ENCODE peak calls at places on chromosomes 16 and 17, in nine cellular contexts. H, A, G, N, M, Y, K, U and S are unnamed samples.

GRCh38 chr16:16113076-16113475 is 110.2 kb downstream of the ABCC6 start:
- DNase-seq in H (no peak), A (no peak), G (no peak), N (no peak), M (no peak), Y (no peak), K (no peak), U (no peak), S (no peak)

GRCh38 chr17:31200287-31200686 is 96.8 kb downstream of the OMG start:
- DNase-seq in H (no peak), A (no peak), G (no peak), N (no peak), M (no peak), Y (no peak), K (no peak), U (peak), S (no peak)

GRCh38 chr16:78925071-78925714 is 675.3 kb downstream of the MAF start:
- DNase-seq in H (peak), A (peak), G (no peak), N (no peak), M (peak), Y (no peak), K (no peak), U (no peak), S (peak)

GRCh38 chr17:34527908-34528470 is 51.4 kb upstream of the TMEM132E start:
- DNase-seq in H (no peak), A (no peak), G (no peak), N (no peak), M (no peak), Y (no peak), K (no peak), U (no peak), S (no peak)

GRCh38 chr16:57365826-57366536 is 6.3 kb upstream of the CX3CL1 start:
- DNase-seq in H (no peak), A (no peak), G (no peak), N (no peak), M (no peak), Y (no peak), K (no peak), U (no peak), S (no peak)

GRCh38 chr16:4477966-4478365 is 1.8 kb downstream of the HMOX2 start:
- DNase-seq in H (peak), A (no peak), G (peak), N (no peak), M (no peak), Y (no peak), K (no peak), U (peak), S (no peak)

GRCh38 chr16:12375341-12375740 is 398.8 kb downstream of the SNX29 start:
- DNase-seq in H (no peak), A (no peak), G (no peak), N (no peak), M (no peak), Y (no peak), K (no peak), U (no peak), S (no peak)

GRCh38 chr17:82956146-82956725 is 116.4 kb upstream of the ZNF750 start:
- DNase-seq in H (no peak), A (no peak), G (no peak), N (no peak), M (no peak), Y (no peak), K (no peak), U (no peak), S (no peak)

GRCh38 chr16:2465653-2466415 is 5.3 kb upstream of the NTN3 start:
- DNase-seq in H (no peak), A (peak), G (no peak), N (no peak), M (no peak), Y (no peak), K (no peak), U (no peak), S (peak)

GRCh38 chr16:49869731-49870130 is 13.8 kb upstream of the ZNF423 start:
- DNase-seq in H (no peak), A (no peak), G (no peak), N (no peak), M (no peak), Y (no peak), K (no peak), U (no peak), S (no peak)

GRCh38 chr16:88331989-88332920 is 50.5 kb upstream of the ZNF469 start:
- DNase-seq in H (no peak), A (no peak), G (peak), N (no peak), M (no peak), Y (no peak), K (no peak), U (peak), S (peak)

GRCh38 chr16:84341533-84342295 is 26.6 kb upstream of the ATP2C2 start:
- DNase-seq in H (no peak), A (no peak), G (no peak), N (no peak), M (no peak), Y (no peak), K (no peak), U (no peak), S (no peak)

GRCh38 chr17:64653325-64653984 is 8.7 kb downstream of the SMURF2 start:
- DNase-seq in H (no peak), A (no peak), G (no peak), N (no peak), M (no peak), Y (no peak), K (no peak), U (peak), S (peak)

GRCh38 chr17:32253117-32253611 is 12.5 kb upstream of the RHBDL3 start:
- DNase-seq in H (peak), A (peak), G (peak), N (peak), M (peak), Y (peak), K (peak), U (peak), S (peak)

GRCh38 chr16:75304521-75305363 is 53.3 kb upstream of the BCAR1 start:
- DNase-seq in H (peak), A (no peak), G (no peak), N (no peak), M (no peak), Y (no peak), K (no peak), U (peak), S (peak)

GRCh38 chr17:50220811-50221210 is 19.4 kb upstream of the COL1A1 start:
- DNase-seq in H (no peak), A (no peak), G (no peak), N (no peak), M (no peak), Y (no peak), K (no peak), U (no peak), S (no peak)

GRCh38 chr16:972316-973002 is 1.7 kb upstream of the LMF1 start:
- DNase-seq in H (no peak), A (no peak), G (no peak), N (no peak), M (no peak), Y (no peak), K (peak), U (no peak), S (no peak)

GRCh38 chr16:72197556-72197955 is 25.6 kb upstream of the PMFBP1 start:
- DNase-seq in H (no peak), A (peak), G (no peak), N (no peak), M (no peak), Y (no peak), K (no peak), U (no peak), S (no peak)

GRCh38 chr16:75323928-75324327 is 72.5 kb upstream of the BCAR1 start:
- DNase-seq in H (no peak), A (peak), G (no peak), N (no peak), M (no peak), Y (no peak), K (no peak), U (no peak), S (no peak)

GRCh38 chr17:68658999-68659780 is 58.0 kb upstream of the FAM20A start:
- DNase-seq in H (no peak), A (no peak), G (no peak), N (no peak), M (no peak), Y (no peak), K (no peak), U (no peak), S (no peak)

GRCh38 chr17:77409282-77410161 is 268.8 kb downstream of the SEC14L1 start:
- DNase-seq in H (no peak), A (no peak), G (no peak), N (no peak), M (peak), Y (no peak), K (no peak), U (peak), S (peak)

GRCh38 chr17:70795620-70796019 is 626.3 kb downstream of the KCNJ2 start:
- DNase-seq in H (no peak), A (no peak), G (no peak), N (no peak), M (no peak), Y (no peak), K (no peak), U (no peak), S (no peak)

GRCh38 chr17:81429353-81429774 is 34.1 kb downstream of the BAHCC1 start:
- DNase-seq in H (no peak), A (no peak), G (no peak), N (no peak), M (no peak), Y (no peak), K (peak), U (peak), S (no peak)

GRCh38 chr17:17782425-17783120 is 54.2 kb downstream of the SREBF1 start:
- DNase-seq in H (peak), A (peak), G (peak), N (no peak), M (no peak), Y (no peak), K (no peak), U (no peak), S (no peak)

GRCh38 chr17:61536417-61536955 is 54.5 kb downstream of the NACA2 start:
- DNase-seq in H (no peak), A (no peak), G (no peak), N (no peak), M (no peak), Y (no peak), K (no peak), U (peak), S (no peak)

GRCh38 chr16:77288222-77288621 is 89.0 kb downstream of the SYCE1L start:
- DNase-seq in H (no peak), A (no peak), G (peak), N (no peak), M (no peak), Y (no peak), K (no peak), U (peak), S (peak)

GRCh38 chr17:61967729-61968128 is 39.9 kb upstream of the INTS2 start:
- DNase-seq in H (no peak), A (no peak), G (no peak), N (no peak), M (no peak), Y (no peak), K (no peak), U (peak), S (no peak)

GRCh38 chr16:55821210-55821609 is 11.7 kb downstream of the CES1 start:
- DNase-seq in H (no peak), A (no peak), G (no peak), N (no peak), M (no peak), Y (no peak), K (no peak), U (no peak), S (no peak)